ENCODE peak calls at places on chromosomes 4 and X, in six cellular contexts. L, O, E, G, N and X are unnamed samples.

GRCh38 chr4:176794151-176794550 is 1.4 kb upstream of the VEGFC start:
- DNase-seq in L (peak; percentile 96), O (no peak), E (no peak), G (no peak), N (no peak), X (no peak)

GRCh38 chr4:111466821-111467605 is 678.2 kb upstream of the FAM241A start:
- DNase-seq in L (peak; percentile 8), O (no peak), E (no peak), G (no peak), N (no peak), X (no peak)

GRCh38 chr4:8188743-8189550 is 10.1 kb upstream of the SH3TC1 start:
- DNase-seq in L (no peak), O (no peak), E (no peak), G (no peak), N (no peak), X (no peak)

GRCh38 chr4:148441624-148441985 is 609 bp downstream of the NR3C2 start:
- DNase-seq in L (peak; percentile 23), O (no peak), E (no peak), G (no peak), N (no peak), X (no peak)

GRCh38 chr4:52372747-52373146 is 286.4 kb downstream of the USP46 start:
- DNase-seq in L (no peak), O (no peak), E (no peak), G (no peak), N (no peak), X (no peak)

GRCh38 chr4:176277162-176277904 is 8.3 kb upstream of the ASB5 start:
- DNase-seq in L (peak; percentile 77), O (no peak), E (no peak), G (peak; percentile 6), N (no peak), X (no peak)

GRCh38 chr4:119894650-119895208 is 171.9 kb downstream of the MAD2L1 start:
- DNase-seq in L (no peak), O (no peak), E (no peak), G (no peak), N (no peak), X (no peak)

GRCh38 chr4:93289241-93289640 is 539.3 kb upstream of the ATOH1 start:
- DNase-seq in L (no peak), O (no peak), E (no peak), G (no peak), N (no peak), X (no peak)

GRCh38 chrX:147894332-147894870 is 17.3 kb upstream of the FMR1 start:
- DNase-seq in L (no peak), O (no peak), E (no peak), G (no peak), N (no peak), X (no peak)

GRCh38 chr4:181569553-181569952 is 673.6 kb upstream of the TENM3 start:
- DNase-seq in L (peak; percentile 43), O (no peak), E (no peak), G (no peak), N (no peak), X (no peak)

GRCh38 chrX:23864719-23865349 is 42.9 kb downstream of the APOO start:
- DNase-seq in L (no peak), O (no peak), E (no peak), G (no peak), N (no peak), X (no peak)

GRCh38 chr4:37999000-37999745 is 39.0 kb downstream of the PTTG2 start:
- DNase-seq in L (no peak), O (no peak), E (no peak), G (no peak), N (no peak), X (no peak)

GRCh38 chrX:134457708-134458107 is 2.3 kb upstream of the HPRT1 start:
- DNase-seq in L (no peak), O (no peak), E (no peak), G (no peak), N (no peak), X (no peak)

GRCh38 chr4:38583102-38583501 is 80.9 kb upstream of the KLF3 start:
- DNase-seq in L (no peak), O (no peak), E (no peak), G (no peak), N (no peak), X (no peak)